ENCODE peak calls at places on chromosomes 16 and 17, in seven cellular contexts. O is tibial artery; T is naive thymus-derived CD4-positive, alpha-beta T cell; F is mucosa of descending colon; S is left ventricle myocardium inferior; D is mammary epithelial cell; L is GM23248. I is an unnamed sample. For H3K4me1, the result is how much of the 10 kb centered on the place peaks cover.

GRCh38 chr16:1183235-1183907 is 30.5 kb downstream of the CACNA1H start:
- DNase-seq in L (peak), F (peak), S (peak), O (peak), D (no peak), T (no peak), I (no peak)

GRCh38 chr17:929547-929946 is 50.0 kb downstream of the NXN start:
- DNase-seq in S (no peak), L (no peak), T (no peak), F (no peak), O (no peak), D (no peak), I (peak)

GRCh38 chr16:55572439-55572838 is 6.0 kb downstream of the CAPNS2 start:
- DNase-seq in D (no peak), T (no peak), S (no peak), F (no peak), L (no peak), O (no peak), I (no peak)

GRCh38 chr17:16013943-16014407 is 14.4 kb downstream of the TTC19 start:
- DNase-seq in F (no peak), T (no peak), D (peak), S (no peak), L (peak), O (no peak), I (no peak)

GRCh38 chr17:19651461-19652238 is 3.1 kb downstream of the ALDH3A2 start:
- DNase-seq in T (no peak), D (peak), O (no peak), L (no peak), S (no peak), F (no peak), I (no peak)

GRCh38 chr17:79933863-79934652 is 94.8 kb upstream of the CBX4 start:
- DNase-seq in T (no peak), D (no peak), F (peak), S (no peak), L (peak), O (no peak), I (peak)

GRCh38 chr17:31472137-31472536 is 80.7 kb downstream of the RAB11FIP4 start:
- DNase-seq in S (no peak), F (no peak), O (no peak), D (no peak), T (no peak), L (no peak), I (no peak)

GRCh38 chr17:36008998-36009665 is 7.8 kb upstream of the CCL15 start:
- DNase-seq in T (no peak), L (peak), S (no peak), D (peak), O (no peak), F (no peak), I (no peak)

GRCh38 chr17:9887521-9887920 is 17.6 kb downstream of the RCVRN start:
- DNase-seq in F (no peak), T (no peak), O (no peak), S (no peak), D (no peak), L (no peak), I (no peak)

GRCh38 chr16:8685617-8686016 is 11.2 kb downstream of the ABAT start:
- DNase-seq in T (no peak), L (no peak), D (no peak), F (no peak), S (no peak), O (no peak), I (no peak)

GRCh38 chr17:15171433-15172047 is 93.6 kb downstream of the PMP22 start:
- DNase-seq in D (peak), O (peak), S (peak), T (no peak), L (peak), F (peak), I (peak)

GRCh38 chr17:20010099-20010863 is 1.1 kb downstream of the SPECC1 start:
- DNase-seq in F (no peak), D (peak), O (peak), T (peak), S (peak), L (peak), I (no peak)

GRCh38 chr16:30375830-30376229 is 1.2 kb downstream of the MYL11 start:
- DNase-seq in T (no peak), S (no peak), L (no peak), F (no peak), O (peak), D (no peak), I (no peak)

GRCh38 chr16:57039148-57039812 is 49.9 kb downstream of the NLRC5 start:
- DNase-seq in F (no peak), D (no peak), T (peak), O (no peak), S (no peak), L (peak), I (no peak)

GRCh38 chr17:27807567-27808470 is 7.5 kb upstream of the NOS2 start:
- DNase-seq in S (no peak), F (peak), O (no peak), T (peak), D (no peak), L (no peak), I (no peak)

GRCh38 chr17:79023886-79024771 is at the start of gene C1QTNF1:
- DNase-seq in S (peak), D (peak), F (peak), L (peak), T (peak), O (peak), I (peak)

GRCh38 chr17:59810894-59811153 is 81.9 kb downstream of the TUBD1 start:
- DNase-seq in O (no peak), F (no peak), S (no peak), T (no peak), L (peak), D (no peak), I (no peak)

GRCh38 chr16:2752850-2753522 is 548 bp downstream of the SRRM2 start:
- DNase-seq in O (peak), T (no peak), F (peak), S (peak), L (peak), D (peak), I (no peak)

GRCh38 chr16:376817-377418 is 4.9 kb downstream of the PGAP6 start:
- DNase-seq in T (no peak), L (no peak), D (no peak), F (peak), O (no peak), S (no peak), I (no peak)

GRCh38 chr17:63772801-63773271 is 561 bp downstream of the CCDC47 start:
- DNase-seq in S (no peak), L (peak), D (peak), F (no peak), O (no peak), T (no peak), I (no peak)

GRCh38 chr17:78766743-78767294 is 15.3 kb downstream of the CYTH1 start:
- DNase-seq in O (no peak), F (no peak), L (no peak), S (no peak), D (no peak), T (no peak), I (no peak)

GRCh38 chr17:81250286-81251090 is 11.4 kb downstream of the NDUFAF8 start:
- DNase-seq in L (no peak), O (no peak), T (no peak), F (no peak), S (no peak), D (no peak), I (no peak)

GRCh38 chr16:84228321-84228838 is 11.4 kb downstream of the KCNG4 start:
- DNase-seq in S (peak), F (peak), O (peak), T (no peak), L (peak), D (peak), I (peak)

GRCh38 chr17:38660097-38661026 is 14.4 kb downstream of the EPOP start:
- DNase-seq in T (no peak), F (no peak), L (peak), D (no peak), O (no peak), S (no peak), I (no peak)

GRCh38 chr17:17070931-17071330 is 28.7 kb downstream of the MPRIP start:
- DNase-seq in D (no peak), S (no peak), F (peak), T (no peak), O (peak), L (no peak), I (no peak)
- H3K4me1 ChIP-seq in D (half or more), S (half or more), F (under half), T (under half), O (half or more), L (half or more), I (under half)

DNA sequence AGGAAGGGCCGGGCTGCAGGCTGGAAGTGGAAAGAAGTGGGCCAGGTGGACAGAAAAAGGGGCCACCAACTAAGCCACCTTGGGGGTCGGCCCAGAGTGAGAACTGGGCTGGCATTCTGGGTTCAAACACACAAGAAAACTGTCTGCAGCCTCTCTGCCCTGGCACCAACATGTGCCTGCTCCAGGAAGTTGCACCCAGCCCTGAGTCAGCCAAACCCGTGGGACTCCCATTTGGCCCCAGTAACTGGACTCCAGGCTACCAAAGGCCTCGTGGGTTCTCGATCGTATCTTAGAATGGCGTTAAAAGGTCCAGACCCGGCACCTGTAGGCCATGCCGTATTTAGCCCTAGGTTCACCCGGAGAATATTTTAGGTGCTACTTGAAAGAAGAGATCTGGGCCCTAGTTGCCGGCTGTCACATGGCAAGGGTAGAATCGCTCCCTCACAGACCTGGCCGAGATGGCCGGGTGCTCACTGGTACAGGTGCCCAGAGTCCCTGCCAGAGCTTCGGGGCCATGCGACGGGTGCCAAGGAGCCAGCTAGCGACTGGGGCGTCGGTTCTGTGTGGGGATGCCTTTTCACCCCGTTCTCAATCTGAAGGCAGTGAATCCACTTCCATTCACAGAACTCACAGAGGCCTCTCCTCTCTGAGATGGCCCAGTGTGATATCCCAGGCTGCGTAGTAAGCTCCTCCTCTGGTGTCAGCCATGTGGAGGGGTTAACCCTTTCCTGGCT is 236.7 kb downstream of the MRTFB start:
- DNase-seq in O (peak), S (peak), D (peak), L (peak), T (no peak), F (no peak), I (no peak)
- H3K4me1 ChIP-seq in O (half or more), S (half or more), D (half or more), L (half or more), T (half or more), F (under half), I (under half)

DNA sequence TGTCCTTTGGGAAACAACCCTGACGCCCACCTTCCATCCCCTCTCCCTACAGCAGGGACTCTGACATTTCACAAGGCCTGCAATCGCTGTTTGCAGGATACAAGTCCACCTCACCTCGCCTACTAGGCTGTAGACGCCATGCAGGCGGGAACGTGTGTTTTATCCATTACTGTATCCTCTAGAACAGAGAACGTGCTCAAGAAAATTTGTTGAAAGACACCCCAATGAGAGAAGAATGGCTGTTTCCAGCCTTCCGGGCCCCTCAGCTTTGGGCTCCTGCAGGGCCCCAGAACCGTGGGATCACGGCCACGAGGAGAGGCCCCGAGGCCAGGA is 1.5 kb upstream of the TTYH2 start:
- DNase-seq in D (peak), S (no peak), O (no peak), F (no peak), L (peak), T (no peak), I (no peak)
- H3K4me1 ChIP-seq in D (under half), S (half or more), O (half or more), F (under half), L (under half), T (under half), I (under half)

GRCh38 chr17:49633250-49633649 is 44.6 kb downstream of the SPOP start:
- DNase-seq in L (no peak), S (no peak), D (no peak), O (no peak), T (no peak), F (no peak), I (no peak)

GRCh38 chr17:49632201-49632600 is 45.7 kb downstream of the SPOP start:
- DNase-seq in O (no peak), S (no peak), F (no peak), T (no peak), L (no peak), D (no peak), I (no peak)

GRCh38 chr17:49635121-49635520 is 42.8 kb downstream of the SPOP start:
- DNase-seq in S (no peak), F (no peak), L (peak), D (no peak), T (no peak), O (no peak), I (no peak)

GRCh38 chr17:49633762-49634486 is 44.0 kb downstream of the SPOP start:
- DNase-seq in S (no peak), T (no peak), F (no peak), D (no peak), L (no peak), O (no peak), I (no peak)

GRCh38 chr17:49634487-49634865 is 43.4 kb downstream of the SPOP start:
- DNase-seq in D (no peak), F (no peak), T (no peak), L (no peak), O (no peak), S (no peak), I (no peak)
- H3K4me1 ChIP-seq in D (under half), F (under half), T (under half), L (half or more), O (half or more), S (half or more), I (half or more)

DNA sequence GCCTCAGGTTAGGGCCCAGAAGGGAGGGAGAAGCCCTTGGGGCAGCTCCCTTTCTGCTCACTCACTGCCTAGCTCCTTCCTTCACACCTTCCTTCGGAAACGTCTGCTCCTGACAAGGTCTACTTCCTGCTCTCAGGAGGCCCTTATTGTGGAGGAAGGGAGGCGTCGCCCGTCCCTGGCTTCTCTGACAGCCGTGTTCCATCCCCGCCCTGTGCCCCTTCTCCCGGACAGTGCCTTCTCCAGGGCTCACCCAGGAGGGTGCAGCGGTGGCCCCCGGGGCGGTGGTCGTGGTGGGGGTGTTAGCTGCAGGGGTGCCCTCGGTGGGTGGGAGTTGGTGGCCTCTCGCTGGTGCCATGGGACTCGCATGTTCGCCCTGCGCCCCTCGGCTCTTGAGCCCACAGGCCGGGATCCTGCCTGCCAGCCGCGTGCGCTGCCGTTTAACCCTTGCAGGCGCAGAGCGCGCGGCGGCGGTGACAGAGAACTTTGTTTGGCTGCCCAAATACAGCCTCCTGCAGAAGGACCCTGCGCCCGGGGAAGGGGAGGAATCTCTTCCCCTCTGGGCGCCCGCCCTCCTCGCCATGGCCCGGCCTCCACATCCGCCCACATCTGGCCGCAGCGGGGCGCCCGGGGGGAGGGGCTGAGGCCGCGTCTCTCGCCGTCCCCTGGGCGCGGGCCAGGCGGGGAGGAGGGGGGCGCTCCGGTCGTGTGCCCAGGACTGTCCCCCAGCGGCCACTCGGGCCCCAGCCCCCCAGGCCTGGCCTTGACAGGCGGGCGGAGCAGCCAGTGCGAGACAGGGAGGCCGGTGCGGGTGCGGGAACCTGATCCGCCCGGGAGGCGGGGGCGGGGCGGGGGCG is 231.9 kb downstream of the SEC14L1 start:
- DNase-seq in F (peak), S (peak), T (peak), L (peak), D (peak), O (peak), I (peak)
- H3K4me1 ChIP-seq in F (under half), S (half or more), T (half or more), L (under half), D (half or more), O (half or more), I (half or more)

GRCh38 chr17:57424273-57424672 is 167.9 kb downstream of the MSI2 start:
- DNase-seq in S (no peak), O (no peak), F (no peak), D (no peak), L (no peak), T (no peak), I (no peak)

GRCh38 chr17:57423541-57423940 is 167.2 kb downstream of the MSI2 start:
- DNase-seq in D (no peak), F (no peak), L (no peak), O (no peak), S (no peak), T (no peak), I (no peak)

GRCh38 chr17:57425903-57426574 is 169.7 kb downstream of the MSI2 start:
- DNase-seq in L (no peak), D (no peak), T (no peak), S (no peak), O (no peak), F (no peak), I (no peak)

GRCh38 chr17:57422574-57423164 is 166.3 kb downstream of the MSI2 start:
- DNase-seq in F (no peak), L (peak), T (no peak), O (peak), D (peak), S (peak), I (no peak)

GRCh38 chr17:57424777-57425188 is 168.5 kb downstream of the MSI2 start:
- DNase-seq in T (no peak), D (no peak), L (no peak), F (peak), O (no peak), S (no peak), I (no peak)
- H3K4me1 ChIP-seq in T (under half), D (under half), L (under half), F (under half), O (under half), S (under half), I (under half)

GRCh38 chr16:24991349-24991748 is 23.8 kb downstream of the ARHGAP17 start:
- DNase-seq in T (no peak), S (no peak), D (no peak), L (no peak), O (no peak), F (no peak), I (no peak)
- H3K4me1 ChIP-seq in T (under half), S (half or more), D (half or more), L (half or more), O (half or more), F (half or more), I (under half)

GRCh38 chr16:82050506-82050905 is 15.5 kb downstream of the HSD17B2 start:
- DNase-seq in F (no peak), L (no peak), O (no peak), D (no peak), S (no peak), T (no peak), I (no peak)

GRCh38 chr16:82050909-82051357 is 15.9 kb downstream of the HSD17B2 start:
- DNase-seq in O (no peak), S (no peak), L (no peak), T (no peak), D (no peak), F (no peak), I (no peak)

GRCh38 chr16:82047787-82048186 is 12.7 kb downstream of the HSD17B2 start:
- DNase-seq in L (no peak), O (no peak), F (no peak), T (no peak), S (no peak), D (no peak), I (no peak)

GRCh38 chr16:82047374-82047773 is 12.3 kb downstream of the HSD17B2 start:
- DNase-seq in O (no peak), S (no peak), L (no peak), F (no peak), T (no peak), D (no peak), I (no peak)

DNA sequence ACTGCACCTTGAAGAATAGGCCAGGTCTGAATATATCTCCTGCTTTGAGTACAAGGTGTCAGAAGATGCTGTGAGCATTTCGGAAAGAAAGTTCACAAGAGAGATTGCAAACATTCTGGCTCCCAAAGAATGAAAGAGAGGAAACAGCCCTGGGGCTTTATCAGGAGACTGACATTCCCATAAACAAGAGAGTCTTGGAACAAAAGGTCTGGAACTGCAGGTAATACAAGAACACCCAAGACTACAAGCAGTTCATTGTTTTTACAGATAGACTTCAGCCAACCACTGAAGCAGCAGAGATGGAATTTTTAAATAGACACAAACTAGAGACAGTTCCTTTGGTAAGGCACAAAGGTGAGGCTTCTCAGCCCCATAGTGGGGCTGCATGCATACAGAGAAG is 14.4 kb downstream of the HSD17B2 start:
- DNase-seq in L (no peak), D (no peak), S (no peak), O (no peak), T (no peak), F (no peak), I (no peak)
- H3K4me1 ChIP-seq in L (under half), D (under half), S (under half), O (under half), T (under half), F (under half), I (under half)

DNA sequence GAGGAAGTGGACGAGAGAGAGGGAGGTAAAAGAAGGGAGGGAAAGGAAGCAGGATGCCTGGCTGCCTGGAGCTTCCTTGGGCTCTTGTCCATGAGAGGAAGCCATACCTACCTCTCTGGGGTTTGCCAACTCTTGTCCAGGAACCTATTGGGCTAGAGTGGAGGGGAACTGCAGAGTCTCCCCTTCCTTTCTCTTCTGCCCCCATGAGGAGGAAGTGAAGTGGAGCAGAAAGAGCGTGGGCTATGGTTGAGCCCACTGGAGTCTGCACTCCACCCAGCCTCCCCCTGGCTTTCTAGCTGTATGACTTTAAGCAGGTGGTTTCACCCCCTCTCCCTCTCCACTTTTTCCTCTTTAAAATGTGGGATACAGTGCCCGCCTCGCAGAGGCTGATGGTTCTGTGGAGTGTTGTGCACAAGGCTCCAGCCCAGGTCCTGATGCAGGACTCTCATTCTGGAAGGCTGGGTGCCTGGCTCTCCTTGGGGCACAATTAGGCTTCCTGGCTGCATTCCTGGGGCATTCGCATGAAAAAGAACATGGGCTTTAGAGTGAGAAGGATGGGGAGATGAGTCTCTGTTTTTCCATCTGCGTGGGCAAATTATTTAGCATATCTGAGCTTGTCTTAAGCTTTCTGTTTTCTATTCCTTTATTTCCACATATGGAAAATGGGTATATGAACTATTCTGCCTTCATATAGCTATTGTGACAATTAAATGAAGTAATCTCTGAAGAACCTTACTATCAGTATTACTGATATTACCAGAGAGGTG is 40.7 kb downstream of the HLF start:
- DNase-seq in T (no peak), D (no peak), S (no peak), L (no peak), O (no peak), F (no peak), I (no peak)
- H3K4me1 ChIP-seq in T (under half), D (under half), S (under half), L (under half), O (under half), F (under half), I (under half)